ENCODE peak calls at places on chromosomes 5 and 9, in four cellular contexts. One of them, this sample, is unnamed.

GRCh38 chr5:68315679-68316271 is 100.2 kb downstream of the PIK3R1 start:
- DNase-seq in GM06990: peak
- DNase-seq in tibial artery: no peak
- DNase-seq in dorsolateral prefrontal cortex: no peak
- DNase-seq in this sample: peak

GRCh38 chr5:73648490-73648889 is 22.5 kb downstream of the ARHGEF28 start:
- DNase-seq in dorsolateral prefrontal cortex: no peak
- DNase-seq in GM06990: no peak
- DNase-seq in tibial artery: no peak
- DNase-seq in this sample: no peak

GRCh38 chr5:458547-459353 is 15.8 kb downstream of the EXOC3 start:
- DNase-seq in dorsolateral prefrontal cortex: peak
- DNase-seq in tibial artery: peak
- DNase-seq in GM06990: peak
- DNase-seq in this sample: peak

GRCh38 chr5:142769251-142769792 is 855 bp upstream of the ARHGAP26 start:
- DNase-seq in GM06990: no peak
- DNase-seq in tibial artery: no peak
- DNase-seq in dorsolateral prefrontal cortex: no peak
- DNase-seq in this sample: no peak

GRCh38 chr5:173941758-173942401 is 47.1 kb upstream of the C5orf47 start:
- DNase-seq in tibial artery: no peak
- DNase-seq in dorsolateral prefrontal cortex: no peak
- DNase-seq in GM06990: no peak
- DNase-seq in this sample: no peak

GRCh38 chr9:76657265-76657664 is 107.0 kb upstream of the PCA3 start:
- DNase-seq in tibial artery: no peak
- DNase-seq in GM06990: no peak
- DNase-seq in dorsolateral prefrontal cortex: no peak
- DNase-seq in this sample: no peak

GRCh38 chr9:21711504-21711903 is 90.9 kb upstream of the MTAP start:
- DNase-seq in dorsolateral prefrontal cortex: no peak
- DNase-seq in GM06990: peak
- DNase-seq in tibial artery: no peak
- DNase-seq in this sample: no peak

GRCh38 chr9:97510797-97511761 is 9.6 kb downstream of the TMOD1 start:
- DNase-seq in dorsolateral prefrontal cortex: no peak
- DNase-seq in tibial artery: peak
- DNase-seq in GM06990: peak
- DNase-seq in this sample: peak

GRCh38 chr5:38672059-38672791 is 115.8 kb upstream of the LIFR start:
- DNase-seq in GM06990: no peak
- DNase-seq in tibial artery: no peak
- DNase-seq in dorsolateral prefrontal cortex: no peak
- DNase-seq in this sample: no peak

GRCh38 chr5:106417163-106417562 is 1253.6 kb downstream of the EFNA5 start:
- DNase-seq in dorsolateral prefrontal cortex: no peak
- DNase-seq in GM06990: no peak
- DNase-seq in tibial artery: no peak
- DNase-seq in this sample: no peak

GRCh38 chr5:135116146-135116545 is 82.1 kb upstream of the PITX1 start:
- DNase-seq in dorsolateral prefrontal cortex: no peak
- DNase-seq in tibial artery: peak
- DNase-seq in GM06990: no peak
- DNase-seq in this sample: no peak

GRCh38 chr5:159106193-159106568 is 6.5 kb upstream of the EBF1 start:
- DNase-seq in dorsolateral prefrontal cortex: no peak
- DNase-seq in GM06990: no peak
- DNase-seq in tibial artery: no peak
- DNase-seq in this sample: no peak

GRCh38 chr9:131145245-131145644 is 19.9 kb downstream of the NUP214 start:
- DNase-seq in GM06990: no peak
- DNase-seq in dorsolateral prefrontal cortex: no peak
- DNase-seq in tibial artery: no peak
- DNase-seq in this sample: no peak

GRCh38 chr5:81427566-81427965 is 33.6 kb upstream of the ACOT12 start:
- DNase-seq in GM06990: no peak
- DNase-seq in dorsolateral prefrontal cortex: no peak
- DNase-seq in tibial artery: no peak
- DNase-seq in this sample: no peak

GRCh38 chr9:115200711-115201505 is 83.0 kb upstream of the TNC start:
- DNase-seq in tibial artery: no peak
- DNase-seq in GM06990: no peak
- DNase-seq in dorsolateral prefrontal cortex: no peak
- DNase-seq in this sample: no peak

GRCh38 chr9:70563437-70564204 is 149.2 kb upstream of the KLF9 start:
- DNase-seq in dorsolateral prefrontal cortex: no peak
- DNase-seq in GM06990: peak
- DNase-seq in tibial artery: no peak
- DNase-seq in this sample: peak

GRCh38 chr9:128459011-128459410 is 3.2 kb downstream of the ODF2 start:
- DNase-seq in dorsolateral prefrontal cortex: no peak
- DNase-seq in GM06990: no peak
- DNase-seq in tibial artery: no peak
- DNase-seq in this sample: no peak

GRCh38 chr5:43073597-43074546 is 33.8 kb upstream of the ANXA2R start:
- DNase-seq in GM06990: no peak
- DNase-seq in tibial artery: no peak
- DNase-seq in dorsolateral prefrontal cortex: no peak
- DNase-seq in this sample: peak

GRCh38 chr9:22395585-22396205 is 50.9 kb upstream of the DMRTA1 start:
- DNase-seq in GM06990: no peak
- DNase-seq in dorsolateral prefrontal cortex: no peak
- DNase-seq in tibial artery: no peak
- DNase-seq in this sample: no peak

GRCh38 chr9:134403682-134404301 is 77.5 kb downstream of the RXRA start:
- DNase-seq in GM06990: peak
- DNase-seq in dorsolateral prefrontal cortex: peak
- DNase-seq in tibial artery: peak
- DNase-seq in this sample: no peak

GRCh38 chr5:5350101-5350500 is 72.4 kb upstream of the ICE1 start:
- DNase-seq in dorsolateral prefrontal cortex: no peak
- DNase-seq in GM06990: no peak
- DNase-seq in tibial artery: no peak
- DNase-seq in this sample: no peak

GRCh38 chr9:115999498-115999897 is 154.1 kb upstream of the PAPPA start:
- DNase-seq in GM06990: no peak
- DNase-seq in dorsolateral prefrontal cortex: no peak
- DNase-seq in tibial artery: no peak
- DNase-seq in this sample: no peak

GRCh38 chr5:174328626-174329299 is 283.3 kb downstream of the NSG2 start:
- DNase-seq in GM06990: no peak
- DNase-seq in tibial artery: no peak
- DNase-seq in dorsolateral prefrontal cortex: no peak
- DNase-seq in this sample: no peak

GRCh38 chr5:132298305-132298704 is 4.1 kb downstream of the SLC22A4 start:
- DNase-seq in dorsolateral prefrontal cortex: no peak
- DNase-seq in GM06990: no peak
- DNase-seq in tibial artery: no peak
- DNase-seq in this sample: no peak

GRCh38 chr5:79133121-79133656 is 21.6 kb downstream of the BHMT start:
- DNase-seq in tibial artery: no peak
- DNase-seq in dorsolateral prefrontal cortex: no peak
- DNase-seq in GM06990: no peak
- DNase-seq in this sample: peak
- TF ChIP-seq CTCF in tibial artery: peak
- TF ChIP-seq CTCF in dorsolateral prefrontal cortex: peak
- TF ChIP-seq CTCF in GM06990: no peak
- TF ChIP-seq CTCF in this sample: peak

GRCh38 chr9:87816041-87816440 is 66.6 kb upstream of the SPATA31E1 start:
- DNase-seq in GM06990: no peak
- DNase-seq in dorsolateral prefrontal cortex: no peak
- DNase-seq in tibial artery: no peak
- DNase-seq in this sample: no peak

GRCh38 chr9:87810008-87810407 is 72.7 kb upstream of the SPATA31E1 start:
- DNase-seq in tibial artery: no peak
- DNase-seq in dorsolateral prefrontal cortex: no peak
- DNase-seq in GM06990: no peak
- DNase-seq in this sample: no peak

GRCh38 chr9:87813119-87813463 is 69.6 kb upstream of the SPATA31E1 start:
- DNase-seq in dorsolateral prefrontal cortex: no peak
- DNase-seq in GM06990: no peak
- DNase-seq in tibial artery: no peak
- DNase-seq in this sample: no peak

GRCh38 chr9:87810691-87811178 is 71.9 kb upstream of the SPATA31E1 start:
- DNase-seq in dorsolateral prefrontal cortex: no peak
- DNase-seq in GM06990: no peak
- DNase-seq in tibial artery: no peak
- DNase-seq in this sample: no peak

GRCh38 chr9:87812375-87813118 is 70.1 kb upstream of the SPATA31E1 start:
- DNase-seq in tibial artery: no peak
- DNase-seq in GM06990: no peak
- DNase-seq in dorsolateral prefrontal cortex: no peak
- DNase-seq in this sample: peak
- TF ChIP-seq CTCF in tibial artery: peak
- TF ChIP-seq CTCF in GM06990: peak
- TF ChIP-seq CTCF in dorsolateral prefrontal cortex: peak
- TF ChIP-seq CTCF in this sample: peak

DNA sequence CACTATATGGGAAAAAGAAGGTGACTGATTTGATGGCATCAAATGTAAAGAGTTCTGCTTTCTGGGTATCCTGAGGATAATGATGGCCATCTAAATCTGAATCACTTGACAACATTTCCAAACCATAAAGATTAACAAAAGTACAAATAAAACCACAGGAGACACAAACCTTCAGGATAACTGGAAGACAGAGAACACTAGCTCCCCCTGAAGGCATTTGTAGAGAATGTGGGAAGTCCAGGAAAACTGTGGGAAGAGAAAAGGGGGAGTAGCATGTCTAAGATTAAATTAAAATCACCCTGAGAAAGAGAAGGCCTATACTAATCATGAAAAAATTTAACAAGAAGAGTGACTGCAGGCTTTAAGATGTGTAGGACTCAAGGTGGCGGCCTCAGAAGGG is 116.2 kb downstream of the PRELID2 start:
- DNase-seq in GM06990: no peak
- DNase-seq in tibial artery: no peak
- DNase-seq in dorsolateral prefrontal cortex: no peak
- DNase-seq in this sample: no peak
- TF ChIP-seq CTCF in GM06990: peak
- TF ChIP-seq CTCF in tibial artery: no peak
- TF ChIP-seq CTCF in dorsolateral prefrontal cortex: peak
- TF ChIP-seq CTCF in this sample: no peak

DNA sequence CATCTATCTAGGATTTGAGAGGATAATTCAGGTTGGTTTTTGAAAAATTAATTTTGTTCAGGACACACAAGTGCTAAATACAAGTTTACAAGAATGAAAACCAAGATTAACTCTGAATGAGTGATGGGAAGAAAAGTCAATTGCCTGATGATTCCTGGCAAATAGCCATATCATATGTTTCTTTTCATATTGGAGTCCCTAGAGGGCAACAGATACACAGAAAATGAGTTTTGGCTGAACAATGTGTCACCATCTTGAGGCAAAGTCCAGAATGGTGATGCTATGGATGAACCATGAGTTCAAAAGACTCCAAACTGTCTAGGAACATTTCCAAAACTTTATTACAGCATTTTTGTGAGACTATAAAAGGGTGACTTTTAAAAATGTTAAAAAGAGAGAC is 382.9 kb downstream of the TMEM161B start:
- DNase-seq in tibial artery: no peak
- DNase-seq in GM06990: no peak
- DNase-seq in dorsolateral prefrontal cortex: no peak
- DNase-seq in this sample: no peak
- TF ChIP-seq CTCF in tibial artery: no peak
- TF ChIP-seq CTCF in GM06990: no peak
- TF ChIP-seq CTCF in dorsolateral prefrontal cortex: peak
- TF ChIP-seq CTCF in this sample: no peak

GRCh38 chr5:181092428-181092827 is 38.5 kb downstream of the OR2V1 start:
- DNase-seq in dorsolateral prefrontal cortex: no peak
- DNase-seq in tibial artery: no peak
- DNase-seq in GM06990: no peak
- DNase-seq in this sample: no peak

GRCh38 chr5:181086410-181087229 is 44.3 kb downstream of the OR2V1 start:
- DNase-seq in tibial artery: no peak
- DNase-seq in dorsolateral prefrontal cortex: no peak
- DNase-seq in GM06990: no peak
- DNase-seq in this sample: no peak

GRCh38 chr5:181084631-181085195 is 44.6 kb downstream of the BTNL9 start:
- DNase-seq in dorsolateral prefrontal cortex: no peak
- DNase-seq in GM06990: no peak
- DNase-seq in tibial artery: no peak
- DNase-seq in this sample: no peak

GRCh38 chr5:181087309-181087708 is 43.7 kb downstream of the OR2V1 start:
- DNase-seq in tibial artery: peak
- DNase-seq in GM06990: no peak
- DNase-seq in dorsolateral prefrontal cortex: no peak
- DNase-seq in this sample: no peak

GRCh38 chr5:181088289-181088688 is 42.7 kb downstream of the OR2V1 start:
- DNase-seq in GM06990: no peak
- DNase-seq in dorsolateral prefrontal cortex: no peak
- DNase-seq in tibial artery: no peak
- DNase-seq in this sample: no peak
- TF ChIP-seq CTCF in GM06990: peak
- TF ChIP-seq CTCF in dorsolateral prefrontal cortex: no peak
- TF ChIP-seq CTCF in tibial artery: no peak
- TF ChIP-seq CTCF in this sample: peak

GRCh38 chr9:127390563-127390962 is 6.4 kb upstream of the SLC2A8 start:
- DNase-seq in dorsolateral prefrontal cortex: no peak
- DNase-seq in tibial artery: no peak
- DNase-seq in GM06990: no peak
- DNase-seq in this sample: no peak
- TF ChIP-seq CTCF in dorsolateral prefrontal cortex: no peak
- TF ChIP-seq CTCF in tibial artery: no peak
- TF ChIP-seq CTCF in GM06990: no peak
- TF ChIP-seq CTCF in this sample: no peak

GRCh38 chr9:37198034-37198718 is 77.8 kb downstream of the ZCCHC7 start:
- DNase-seq in GM06990: no peak
- DNase-seq in dorsolateral prefrontal cortex: no peak
- DNase-seq in tibial artery: no peak
- DNase-seq in this sample: no peak
- TF ChIP-seq CTCF in GM06990: no peak
- TF ChIP-seq CTCF in dorsolateral prefrontal cortex: no peak
- TF ChIP-seq CTCF in tibial artery: no peak
- TF ChIP-seq CTCF in this sample: no peak

DNA sequence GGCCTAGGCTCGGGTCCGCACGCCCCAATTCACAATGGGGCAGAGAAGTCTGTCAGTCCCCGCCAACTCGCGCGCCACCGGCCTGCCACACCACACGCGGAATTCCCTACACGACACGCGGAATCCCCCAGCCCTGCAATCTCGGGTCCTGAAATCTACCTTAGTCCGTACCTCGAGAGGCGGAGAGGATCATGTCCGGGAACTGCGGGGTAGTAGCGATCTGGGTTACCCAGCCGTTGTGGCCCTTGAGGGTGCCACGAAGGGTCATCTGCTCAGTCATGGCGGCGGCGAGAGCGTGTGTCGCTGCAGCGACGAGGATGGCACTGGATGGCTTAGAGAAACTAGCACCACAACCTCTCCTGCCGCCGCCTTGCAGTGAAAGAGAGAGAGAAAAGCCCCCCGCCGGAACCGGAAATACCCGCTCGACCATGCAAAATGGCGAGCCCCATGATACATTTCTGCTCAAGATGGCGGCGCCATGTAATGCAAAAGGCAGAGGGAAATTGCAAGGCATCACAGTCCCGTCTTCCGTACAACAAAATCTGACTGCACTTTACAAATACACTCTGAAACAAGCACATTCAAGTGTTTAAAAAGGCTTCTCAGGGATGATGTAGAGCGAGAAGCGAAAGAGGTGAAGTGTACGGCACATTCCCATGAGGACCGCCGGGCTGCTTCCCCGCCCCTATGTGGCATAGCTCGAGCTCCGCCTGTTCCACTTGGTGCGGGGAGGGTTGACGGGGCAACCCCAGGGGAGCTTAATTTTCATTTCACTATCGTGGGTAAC is at the start of gene RACK1:
- DNase-seq in tibial artery: peak
- DNase-seq in dorsolateral prefrontal cortex: peak
- DNase-seq in GM06990: peak
- DNase-seq in this sample: peak
- TF ChIP-seq CTCF in tibial artery: no peak
- TF ChIP-seq CTCF in dorsolateral prefrontal cortex: peak
- TF ChIP-seq CTCF in GM06990: no peak
- TF ChIP-seq CTCF in this sample: no peak